ENCODE peak calls at places on chromosomes 6 and 20, in eight cellular contexts. G is fibroblast of pulmonary artery; S is NCI-H2081; Q is left lobe of liver; E is tibial nerve; C is CD8-positive, alpha-beta T cell; L is NCI-H82; J is HCT116. W is an unnamed sample.

GRCh38 chr6:41546475-41546865 is 289 bp downstream of the FOXP4 start:
- DNase-seq in G (no peak), S (peak), Q (no peak), E (no peak), C (no peak), L (peak), J (no peak), W (no peak)

GRCh38 chr6:139732451-139732850 is 358.0 kb upstream of the CITED2 start:
- DNase-seq in G (peak), S (no peak), Q (no peak), E (peak), C (no peak), L (no peak), J (peak), W (peak)

GRCh38 chr6:118333772-118334171 is 214.3 kb upstream of the PLN start:
- DNase-seq in G (no peak), S (no peak), Q (no peak), E (no peak), C (no peak), L (no peak), J (no peak), W (peak)

GRCh38 chr20:45104786-45105185 is 3.9 kb upstream of the KCNS1 start:
- DNase-seq in G (peak), S (no peak), Q (no peak), E (no peak), C (peak), L (no peak), J (no peak), W (no peak)

GRCh38 chr20:34473262-34473883 is 42.8 kb upstream of the DYNLRB1 start:
- DNase-seq in G (peak), S (peak), Q (no peak), E (peak), C (no peak), L (peak), J (peak), W (peak)

GRCh38 chr20:38935967-38936407 is 9.8 kb downstream of the FAM83D start:
- DNase-seq in G (peak), S (no peak), Q (no peak), E (no peak), C (no peak), L (no peak), J (no peak), W (no peak)

GRCh38 chr20:61588356-61589054 is 336.4 kb downstream of the CDH4 start:
- DNase-seq in G (no peak), S (no peak), Q (no peak), E (no peak), C (no peak), L (no peak), J (no peak), W (no peak)

GRCh38 chr6:38283734-38284362 is 355.9 kb downstream of the BTBD9 start:
- DNase-seq in G (no peak), S (no peak), Q (no peak), E (no peak), C (no peak), L (no peak), J (peak), W (no peak)

GRCh38 chr20:49937023-49937929 is 1.1 kb downstream of the RNF114 start:
- DNase-seq in G (no peak), S (no peak), Q (no peak), E (no peak), C (no peak), L (peak), J (no peak), W (peak)

GRCh38 chr6:75842191-75842590 is 93.2 kb downstream of the MYO6 start:
- DNase-seq in G (peak), S (no peak), Q (no peak), E (no peak), C (no peak), L (no peak), J (no peak), W (no peak)

GRCh38 chr6:167907837-167908681 is 81.3 kb downstream of the AFDN start:
- DNase-seq in G (peak), S (no peak), Q (no peak), E (peak), C (no peak), L (peak), J (peak), W (peak)

GRCh38 chr6:100593522-100593921 is 128.8 kb upstream of the SIM1 start:
- DNase-seq in G (no peak), S (no peak), Q (no peak), E (no peak), C (no peak), L (no peak), J (no peak), W (peak)

GRCh38 chr20:58907481-58908137 is 55.1 kb downstream of the GNAS start:
- DNase-seq in G (peak), S (peak), Q (peak), E (peak), C (peak), L (peak), J (no peak), W (peak)

GRCh38 chr6:82555801-82556200 is 192.2 kb downstream of the TPBG start:
- DNase-seq in G (peak), S (no peak), Q (no peak), E (no peak), C (no peak), L (no peak), J (no peak), W (no peak)

GRCh38 chr6:36272234-36272633 is 2.4 kb downstream of the PNPLA1 start:
- DNase-seq in G (no peak), S (no peak), Q (no peak), E (no peak), C (no peak), L (peak), J (no peak), W (peak)

GRCh38 chr6:108714012-108714773 is 134.0 kb upstream of the ARMC2 start:
- DNase-seq in G (peak), S (no peak), Q (peak), E (peak), C (no peak), L (no peak), J (no peak), W (no peak)

GRCh38 chr6:81785340-81785739 is 32.9 kb upstream of the TENT5A start:
- DNase-seq in G (no peak), S (no peak), Q (no peak), E (no peak), C (no peak), L (no peak), J (no peak), W (no peak)

GRCh38 chr6:129141499-129141898 is 258.6 kb downstream of the LAMA2 start:
- DNase-seq in G (peak), S (no peak), Q (no peak), E (no peak), C (no peak), L (no peak), J (no peak), W (no peak)

GRCh38 chr6:108621117-108621516 is 60.4 kb downstream of the FOXO3 start:
- DNase-seq in G (peak), S (no peak), Q (no peak), E (no peak), C (no peak), L (peak), J (peak), W (peak)

GRCh38 chr20:40866056-40866455 is 162.6 kb upstream of the TOP1 start:
- DNase-seq in G (no peak), S (no peak), Q (no peak), E (no peak), C (no peak), L (no peak), J (no peak), W (no peak)

GRCh38 chr20:24027229-24027628 is 38.6 kb upstream of the GGTLC1 start:
- DNase-seq in G (peak), S (no peak), Q (no peak), E (peak), C (peak), L (no peak), J (no peak), W (peak)

GRCh38 chr6:79635179-79635578 is 4.0 kb downstream of the SH3BGRL2 start:
- DNase-seq in G (peak), S (no peak), Q (no peak), E (no peak), C (no peak), L (no peak), J (no peak), W (no peak)

GRCh38 chr20:3973705-3974104 is 41.7 kb downstream of the RNF24 start:
- DNase-seq in G (no peak), S (no peak), Q (no peak), E (no peak), C (no peak), L (no peak), J (no peak), W (no peak)

GRCh38 chr6:27091661-27092315 is 155.7 kb upstream of the PRSS16 start:
- DNase-seq in G (peak), S (no peak), Q (no peak), E (no peak), C (no peak), L (peak), J (peak), W (peak)

GRCh38 chr20:38218566-38218885 is 42.0 kb downstream of the KIAA1755 start:
- DNase-seq in G (no peak), S (no peak), Q (no peak), E (no peak), C (no peak), L (no peak), J (no peak), W (no peak)

GRCh38 chr6:47473791-47474351 is 3.7 kb upstream of the CD2AP start:
- DNase-seq in G (no peak), S (no peak), Q (no peak), E (no peak), C (no peak), L (no peak), J (no peak), W (no peak)

GRCh38 chr6:52876056-52876787 is 33.3 kb downstream of the GSTA3 start:
- DNase-seq in G (peak), S (no peak), Q (no peak), E (no peak), C (no peak), L (peak), J (no peak), W (peak)

GRCh38 chr6:36337814-36338213 is 1.1 kb upstream of the BNIP5 start:
- DNase-seq in G (no peak), S (no peak), Q (no peak), E (no peak), C (no peak), L (no peak), J (no peak), W (peak)

GRCh38 chr6:108117427-108118358 is 43.2 kb upstream of the OSTM1 start:
- DNase-seq in G (no peak), S (no peak), Q (no peak), E (no peak), C (peak), L (peak), J (no peak), W (peak)

GRCh38 chr6:45640081-45640491 is 262.4 kb upstream of the SUPT3H start:
- DNase-seq in G (peak), S (no peak), Q (no peak), E (no peak), C (no peak), L (no peak), J (no peak), W (no peak)

GRCh38 chr6:91088515-91088914 is 501.6 kb upstream of the MAP3K7 start:
- DNase-seq in G (no peak), S (no peak), Q (no peak), E (no peak), C (no peak), L (no peak), J (no peak), W (peak)

GRCh38 chr6:3517350-3517749 is 60.5 kb upstream of the SLC22A23 start:
- DNase-seq in G (peak), S (no peak), Q (no peak), E (peak), C (no peak), L (peak), J (no peak), W (peak)

GRCh38 chr20:63751471-63752271 is 12.1 kb downstream of the SLC2A4RG start:
- DNase-seq in G (no peak), S (no peak), Q (no peak), E (no peak), C (no peak), L (peak), J (no peak), W (no peak)

GRCh38 chr6:1702580-1703051 is 92.9 kb downstream of the FOXC1 start:
- DNase-seq in G (no peak), S (no peak), Q (no peak), E (no peak), C (no peak), L (no peak), J (no peak), W (no peak)

GRCh38 chr6:125829433-125829832 is 38.7 kb downstream of the NCOA7 start:
- DNase-seq in G (no peak), S (no peak), Q (no peak), E (no peak), C (no peak), L (no peak), J (no peak), W (no peak)

GRCh38 chr6:97473979-97474378 is 191.0 kb upstream of the MMS22L start:
- DNase-seq in G (no peak), S (no peak), Q (no peak), E (no peak), C (no peak), L (no peak), J (no peak), W (no peak)

GRCh38 chr6:24910850-24911712 is 24.7 kb downstream of the RIPOR2 start:
- DNase-seq in G (peak), S (no peak), Q (no peak), E (peak), C (peak), L (peak), J (no peak), W (peak)

GRCh38 chr20:36236786-36237121 is 476 bp downstream of the AAR2 start:
- DNase-seq in G (no peak), S (no peak), Q (no peak), E (no peak), C (no peak), L (no peak), J (no peak), W (no peak)

GRCh38 chr6:32886674-32887383 is 32.8 kb downstream of the PSMB9 start:
- DNase-seq in G (peak), S (no peak), Q (no peak), E (peak), C (no peak), L (no peak), J (no peak), W (peak)

GRCh38 chr6:36984581-36985383 is 1.2 kb downstream of the MTCH1 start:
- DNase-seq in G (peak), S (peak), Q (no peak), E (peak), C (no peak), L (peak), J (peak), W (peak)